ENCODE peak calls at places on chromosomes 1 and 21, in four cellular contexts. E, U, D and X are unnamed samples.

GRCh38 chr1:227778401-227778947 is 37.0 kb upstream of the PRSS38 start:
- DNase-seq in E (no peak), U (peak), D (peak), X (peak)

GRCh38 chr1:214271174-214271858 is 9.6 kb upstream of the SMYD2 start:
- DNase-seq in E (no peak), U (no peak), D (no peak), X (no peak)

GRCh38 chr1:55472784-55473183 is 257.6 kb upstream of the USP24 start:
- DNase-seq in E (peak), U (peak), D (peak), X (no peak)

GRCh38 chr1:52423771-52424170 is 19.4 kb downstream of the PRPF38A start:
- DNase-seq in E (no peak), U (no peak), D (no peak), X (no peak)

GRCh38 chr1:102840741-102841140 is 267.6 kb downstream of the COL11A1 start:
- DNase-seq in E (no peak), U (no peak), D (no peak), X (no peak)

GRCh38 chr1:154590756-154591155 is 17.2 kb downstream of the ADAR start:
- DNase-seq in E (no peak), U (no peak), D (no peak), X (no peak)

GRCh38 chr1:234722904-234723588 is 113.1 kb upstream of the IRF2BP2 start:
- DNase-seq in E (peak), U (peak), D (peak), X (no peak)

GRCh38 chr21:43323244-43324005 is 103.5 kb downstream of the SIK1 start:
- DNase-seq in E (no peak), U (no peak), D (no peak), X (peak)

GRCh38 chr1:156705321-156705917 is at the start of gene CRABP2:
- DNase-seq in E (peak), U (no peak), D (peak), X (no peak)

GRCh38 chr1:114310771-114311251 is 157.1 kb upstream of the SYT6 start:
- DNase-seq in E (no peak), U (peak), D (peak), X (no peak)

GRCh38 chr1:204072951-204073836 is at the start of gene SOX13:
- DNase-seq in E (peak), U (peak), D (peak), X (peak)

GRCh38 chr1:19866758-19867157 is 15.4 kb upstream of the OTUD3 start:
- DNase-seq in E (peak), U (no peak), D (peak), X (no peak)

GRCh38 chr1:113943028-113943811 is 14.1 kb downstream of the HIPK1 start:
- DNase-seq in E (no peak), U (no peak), D (no peak), X (no peak)

GRCh38 chr1:56098956-56099355 is 480.4 kb downstream of the PLPP3 start:
- DNase-seq in E (no peak), U (no peak), D (no peak), X (no peak)

GRCh38 chr1:213973129-213973528 is 14.6 kb upstream of the PROX1 start:
- DNase-seq in E (peak), U (peak), D (peak), X (no peak)

GRCh38 chr1:171801395-171801990 is 20.0 kb downstream of the METTL13 start:
- DNase-seq in E (peak), U (peak), D (peak), X (no peak)

GRCh38 chr1:84722794-84723193 is 32.5 kb upstream of the SSX2IP start:
- DNase-seq in E (no peak), U (no peak), D (no peak), X (no peak)

GRCh38 chr1:198671136-198671535 is 32.3 kb downstream of the PTPRC start:
- DNase-seq in E (no peak), U (no peak), D (no peak), X (no peak)

GRCh38 chr1:177307771-177308170 is 137.0 kb downstream of the BRINP2 start:
- DNase-seq in E (peak), U (no peak), D (no peak), X (no peak)

GRCh38 chr1:62962794-62963776 is 179.2 kb downstream of the ATG4C start:
- DNase-seq in E (peak), U (peak), D (peak), X (no peak)

GRCh38 chr21:37742532-37742931 is 173.7 kb downstream of the KCNJ6 start:
- DNase-seq in E (no peak), U (no peak), D (no peak), X (no peak)

GRCh38 chr21:26958792-26959191 is 8.1 kb downstream of the ADAMTS5 start:
- DNase-seq in E (no peak), U (no peak), D (no peak), X (no peak)

GRCh38 chr1:11634759-11635158 is 19.5 kb downstream of the FBXO2 start:
- DNase-seq in E (no peak), U (no peak), D (no peak), X (no peak)

GRCh38 chr1:207798847-207799246 is 47.0 kb downstream of the CD46 start:
- DNase-seq in E (no peak), U (peak), D (no peak), X (no peak)

GRCh38 chr1:53383471-53383870 is 55.6 kb upstream of the LRP8 start:
- DNase-seq in E (no peak), U (no peak), D (no peak), X (peak)